ENCODE peak calls at places on chromosomes 5 and 9, in ten cellular contexts. O is lower lobe of right lung, C is tibial artery, L is WTC11, S is endothelial cell, D is fibroblast of lung, M is Peyer's patch, R is tibial nerve, B is fibroblast of mammary gland, I is brain microvascular endothelial cell. W is an unnamed sample.

GRCh38 chr9:30799527-30800101 is 1584.8 kb upstream of the ACO1 start:
- DNase-seq in O (peak; percentile 22), C (no peak), L (no peak), S (no peak), D (no peak), M (no peak), R (no peak), B (no peak), I (no peak), W (no peak)

GRCh38 chr5:134649163-134649916 is 755 bp downstream of the SEC24A start:
- DNase-seq in O (peak; percentile 61), C (no peak), L (no peak), S (no peak), D (peak; percentile 6), M (no peak), R (no peak), B (no peak), I (no peak), W (peak; percentile 29)

GRCh38 chr5:39283231-39283818 is 64.0 kb upstream of the FYB1 start:
- DNase-seq in O (no peak), C (no peak), L (peak; percentile 18), S (peak; percentile 55), D (peak; percentile 78), M (peak; percentile 70), R (peak; percentile 67), B (peak; percentile 75), I (peak; percentile 71), W (no peak)

GRCh38 chr5:31811210-31811609 is 172.3 kb downstream of the PDZD2 start:
- DNase-seq in O (no peak), C (no peak), L (no peak), S (no peak), D (peak; percentile 92), M (no peak), R (no peak), B (peak; percentile 93), I (peak; percentile 91), W (no peak)

GRCh38 chr9:129208191-129209091 is 30.4 kb upstream of the IER5L start:
- DNase-seq in O (no peak), C (no peak), L (peak; percentile 84), S (no peak), D (no peak), M (no peak), R (no peak), B (no peak), I (no peak), W (no peak)

GRCh38 chr5:111655169-111655924 is 101.6 kb downstream of the NREP start:
- DNase-seq in O (no peak), C (peak; percentile 69), L (no peak), S (no peak), D (peak; percentile 71), M (no peak), R (peak; percentile 51), B (peak; percentile 65), I (peak; percentile 22), W (no peak)

GRCh38 chr9:26524225-26524624 is 368.4 kb downstream of the CAAP1 start:
- DNase-seq in O (no peak), C (no peak), L (no peak), S (no peak), D (no peak), M (no peak), R (no peak), B (no peak), I (no peak), W (no peak)

GRCh38 chr5:133605323-133605722 is 7.0 kb downstream of the FSTL4 start:
- DNase-seq in O (no peak), C (no peak), L (no peak), S (no peak), D (no peak), M (no peak), R (no peak), B (no peak), I (no peak), W (no peak)

GRCh38 chr9:129697111-129697955 is 31.9 kb downstream of the PRRX2 start:
- DNase-seq in O (no peak), C (peak; percentile 91), L (peak; percentile 44), S (peak; percentile 39), D (peak; percentile 66), M (no peak), R (peak; percentile 52), B (peak; percentile 92), I (peak; percentile 45), W (no peak)

GRCh38 chr9:135473972-135474543 is 5.5 kb upstream of the PPP1R26 start:
- DNase-seq in O (no peak), C (no peak), L (no peak), S (no peak), D (no peak), M (no peak), R (no peak), B (no peak), I (no peak), W (no peak)

GRCh38 chr9:114911167-114911821 is 19.1 kb downstream of the TNFSF8 start:
- DNase-seq in O (no peak), C (no peak), L (no peak), S (peak; percentile 23), D (peak; percentile 60), M (no peak), R (peak; percentile 35), B (peak; percentile 59), I (no peak), W (peak; percentile 43)

GRCh38 chr5:133471699-133472098 is 140.6 kb downstream of the FSTL4 start:
- DNase-seq in O (no peak), C (no peak), L (no peak), S (no peak), D (no peak), M (no peak), R (no peak), B (no peak), I (no peak), W (no peak)

DNA sequence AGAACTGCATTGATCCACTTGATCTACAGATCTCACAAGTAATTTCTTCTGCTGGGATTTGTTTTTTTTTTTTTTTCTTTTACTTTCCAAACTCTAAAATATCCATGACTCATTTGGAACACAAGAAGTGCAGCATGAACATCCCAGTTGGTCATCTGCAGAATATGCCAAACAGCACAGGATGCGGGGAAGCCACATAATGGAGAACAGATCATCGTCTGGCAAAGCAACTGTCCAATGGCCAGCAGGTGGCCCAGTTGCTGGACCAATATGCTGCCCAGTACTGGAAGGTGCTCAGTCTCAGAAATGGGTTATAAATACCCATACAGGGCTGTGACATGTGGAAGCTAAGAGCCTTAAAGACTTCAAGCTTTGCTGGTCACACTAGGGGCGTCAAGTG is 221.3 kb upstream of the TAS2R1 start:
- DNase-seq in O (no peak), C (no peak), L (no peak), S (no peak), D (peak; percentile 71), M (no peak), R (peak; percentile 8), B (peak; percentile 84), I (peak; percentile 94), W (no peak)
- TF ChIP-seq CTCF in O (peak; percentile 25), C (no peak), L (no peak), S (peak; percentile 32), D (peak; percentile 43), M (no peak), R (no peak), B (peak; percentile 34), I (peak; percentile 71), W (peak; percentile 35)

GRCh38 chr9:2066312-2067273 is 51.4 kb downstream of the SMARCA2 start:
- DNase-seq in O (no peak), C (no peak), L (no peak), S (no peak), D (peak; percentile 13), M (no peak), R (no peak), B (peak; percentile 25), I (peak; percentile 64), W (no peak)
- TF ChIP-seq CTCF in O (peak; percentile 37), C (no peak), L (no peak), S (no peak), D (no peak), M (no peak), R (no peak), B (no peak), I (peak; percentile 23), W (no peak)

DNA sequence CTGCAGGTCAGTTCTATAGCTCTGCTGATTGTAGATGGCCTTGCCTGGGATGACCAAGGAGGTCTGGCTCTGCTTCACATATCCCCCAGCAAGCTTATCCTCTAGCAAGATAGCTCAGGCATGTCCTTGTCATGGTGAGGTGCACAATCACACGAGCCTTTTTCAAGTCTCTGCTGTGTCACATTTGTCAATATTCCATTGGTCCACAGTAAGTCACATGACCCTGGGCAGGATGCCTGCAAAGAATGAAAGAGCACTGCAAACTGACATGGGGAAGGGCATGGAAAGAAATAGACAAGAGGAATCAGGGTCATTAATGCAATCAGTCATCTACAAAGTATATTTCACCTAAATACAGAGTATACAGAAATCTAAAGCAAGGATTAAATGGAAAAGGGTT is 142.0 kb downstream of the RORB start:
- DNase-seq in O (no peak), C (no peak), L (no peak), S (no peak), D (no peak), M (no peak), R (no peak), B (no peak), I (no peak), W (no peak)
- TF ChIP-seq CTCF in O (no peak), C (no peak), L (no peak), S (no peak), D (no peak), M (no peak), R (no peak), B (no peak), I (no peak), W (no peak)

GRCh38 chr9:105963700-105964099 is 269.4 kb downstream of the TMEM38B start:
- DNase-seq in O (no peak), C (no peak), L (no peak), S (no peak), D (no peak), M (no peak), R (no peak), B (no peak), I (no peak), W (no peak)

GRCh38 chr9:105957830-105958229 is 263.5 kb downstream of the TMEM38B start:
- DNase-seq in O (no peak), C (no peak), L (no peak), S (no peak), D (no peak), M (no peak), R (no peak), B (no peak), I (no peak), W (no peak)

GRCh38 chr9:105954517-105954916 is 260.2 kb downstream of the TMEM38B start:
- DNase-seq in O (no peak), C (no peak), L (no peak), S (no peak), D (no peak), M (no peak), R (no peak), B (no peak), I (no peak), W (no peak)

GRCh38 chr9:105959491-105959890 is 265.1 kb downstream of the TMEM38B start:
- DNase-seq in O (no peak), C (no peak), L (no peak), S (no peak), D (no peak), M (no peak), R (no peak), B (no peak), I (no peak), W (no peak)

DNA sequence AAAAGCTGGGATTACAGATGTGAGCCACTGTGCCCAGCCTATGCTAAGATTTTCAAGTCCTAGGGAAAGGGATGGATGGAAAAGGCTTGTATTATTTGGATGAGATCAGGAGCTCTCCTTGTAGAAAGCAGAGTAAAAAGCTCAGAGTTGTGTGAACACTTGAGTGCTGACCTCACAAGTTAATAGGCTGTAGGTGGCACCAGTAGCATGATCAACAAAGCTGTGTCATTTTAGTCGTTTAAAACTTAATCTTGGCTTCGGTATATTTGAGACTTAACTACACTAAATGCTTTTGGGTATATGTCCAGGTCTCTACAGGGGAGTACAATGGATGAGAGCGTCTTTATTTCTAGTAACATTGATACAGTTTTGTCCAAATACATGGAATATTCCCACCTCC is 264.2 kb downstream of the TMEM38B start:
- DNase-seq in O (no peak), C (no peak), L (no peak), S (no peak), D (no peak), M (no peak), R (no peak), B (no peak), I (no peak), W (no peak)
- TF ChIP-seq CTCF in O (no peak), C (no peak), L (no peak), S (no peak), D (no peak), M (no peak), R (no peak), B (no peak), I (no peak), W (peak; percentile 15)

W was measured in dorsolateral prefrontal cortex.